ENCODE peak calls at places on chromosomes 6 and 20, in seven cellular contexts. E is stomach; X is iris pigment epithelial cell; T is Ammon's horn; G is breast epithelium; K is effector CD4-positive, alpha-beta T cell; S is SK-N-DZ. M is an unnamed sample.

GRCh38 chr6:122389704-122390103 is 9.7 kb upstream of the HSF2 start:
- DNase-seq in E (no peak), X (no peak), T (no peak), G (no peak), K (no peak), S (no peak), M (no peak)

GRCh38 chr6:108145639-108146038 is 20.2 kb upstream of the NR2E1 start:
- DNase-seq in E (no peak), X (no peak), T (no peak), G (no peak), K (no peak), S (no peak), M (no peak)

GRCh38 chr20:13148961-13149360 is 72.1 kb upstream of the ISM1 start:
- DNase-seq in E (no peak), X (no peak), T (no peak), G (no peak), K (no peak), S (no peak), M (no peak)

GRCh38 chr6:6230286-6230685 is 90.2 kb downstream of the F13A1 start:
- DNase-seq in E (peak; percentile 41), X (no peak), T (no peak), G (no peak), K (no peak), S (no peak), M (no peak)

GRCh38 chr6:123898669-123899068 is 95.0 kb downstream of the NKAIN2 start:
- DNase-seq in E (no peak), X (no peak), T (no peak), G (no peak), K (no peak), S (no peak), M (no peak)

GRCh38 chr6:15755555-15755954 is 92.7 kb upstream of the DTNBP1 start:
- DNase-seq in E (no peak), X (peak; percentile 68), T (no peak), G (no peak), K (no peak), S (no peak), M (no peak)

GRCh38 chr20:50271674-50272412 is 81.2 kb downstream of the CEBPB start:
- DNase-seq in E (no peak), X (no peak), T (peak; percentile 51), G (no peak), K (no peak), S (no peak), M (peak; percentile 57)

GRCh38 chr20:9128586-9128985 is 59.7 kb downstream of the PLCB4 start:
- DNase-seq in E (no peak), X (no peak), T (no peak), G (no peak), K (no peak), S (no peak), M (no peak)

GRCh38 chr6:14429396-14429795 is 311.8 kb downstream of the CD83 start:
- DNase-seq in E (no peak), X (no peak), T (no peak), G (no peak), K (no peak), S (no peak), M (no peak)

GRCh38 chr6:1613631-1614447 is 4.1 kb downstream of the FOXC1 start:
- DNase-seq in E (no peak), X (peak; percentile 80), T (no peak), G (no peak), K (no peak), S (peak; percentile 60), M (no peak)

GRCh38 chr6:43455034-43455747 is at the start of gene DLK2:
- DNase-seq in E (no peak), X (no peak), T (peak; percentile 22), G (no peak), K (peak; percentile 13), S (peak; percentile 59), M (no peak)

GRCh38 chr20:32912688-32913087 is 54.0 kb downstream of the EFCAB8 start:
- DNase-seq in E (no peak), X (no peak), T (no peak), G (no peak), K (no peak), S (no peak), M (no peak)

GRCh38 chr20:10217517-10218410 is 866 bp upstream of the SNAP25 start:
- DNase-seq in E (no peak), X (peak; percentile 88), T (peak; percentile 83), G (no peak), K (no peak), S (peak; percentile 89), M (no peak)

GRCh38 chr6:70059047-70059719 is 192.8 kb downstream of the COL19A1 start:
- DNase-seq in E (no peak), X (no peak), T (no peak), G (no peak), K (no peak), S (no peak), M (no peak)

GRCh38 chr6:44430322-44430721 is 42.8 kb downstream of the CDC5L start:
- DNase-seq in E (no peak), X (peak; percentile 80), T (no peak), G (no peak), K (no peak), S (no peak), M (no peak)

GRCh38 chr6:142377112-142377848 is 75.5 kb downstream of the ADGRG6 start:
- DNase-seq in E (peak; percentile 42), X (peak; percentile 64), T (no peak), G (no peak), K (no peak), S (peak; percentile 53), M (no peak)

GRCh38 chr6:6518627-6519026 is 69.9 kb upstream of the LY86 start:
- DNase-seq in E (no peak), X (no peak), T (no peak), G (no peak), K (no peak), S (no peak), M (no peak)

GRCh38 chr6:13454286-13455221 is 32.8 kb downstream of the GFOD1 start:
- DNase-seq in E (peak; percentile 32), X (peak; percentile 65), T (peak; percentile 89), G (no peak), K (peak; percentile 61), S (no peak), M (peak; percentile 36)

GRCh38 chr20:34316191-34316814 is 13.1 kb upstream of the AHCY start:
- DNase-seq in E (no peak), X (peak; percentile 83), T (no peak), G (no peak), K (no peak), S (no peak), M (no peak)

GRCh38 chr20:51661609-51662178 is 106.5 kb downstream of the ATP9A start:
- DNase-seq in E (no peak), X (peak; percentile 74), T (no peak), G (no peak), K (peak; percentile 3), S (no peak), M (no peak)

GRCh38 chr6:79946242-79946641 is 1.1 kb downstream of the ELOVL4 start:
- DNase-seq in E (no peak), X (peak; percentile 21), T (peak; percentile 37), G (no peak), K (no peak), S (peak; percentile 68), M (no peak)

GRCh38 chr6:121998631-121999030 is 400.8 kb upstream of the HSF2 start:
- DNase-seq in E (no peak), X (no peak), T (no peak), G (no peak), K (no peak), S (no peak), M (no peak)

GRCh38 chr6:55023231-55023630 is 151.1 kb upstream of the HCRTR2 start:
- DNase-seq in E (no peak), X (no peak), T (no peak), G (no peak), K (no peak), S (no peak), M (no peak)

GRCh38 chr6:133833905-133834304 is 55.0 kb upstream of the TCF21 start:
- DNase-seq in E (no peak), X (no peak), T (no peak), G (no peak), K (no peak), S (no peak), M (no peak)

GRCh38 chr6:107491059-107491609 is 1.2 kb downstream of the SOBP start:
- DNase-seq in E (peak; percentile 57), X (peak; percentile 16), T (peak; percentile 56), G (no peak), K (no peak), S (peak; percentile 57), M (peak; percentile 38)

GRCh38 chr6:145139451-145139850 is 595.9 kb downstream of the EPM2A start:
- DNase-seq in E (no peak), X (peak; percentile 33), T (no peak), G (no peak), K (no peak), S (peak; percentile 80), M (no peak)

GRCh38 chr20:12255571-12255970 is 337.9 kb downstream of the BTBD3 start:
- DNase-seq in E (no peak), X (no peak), T (peak; percentile 34), G (no peak), K (no peak), S (no peak), M (no peak)

GRCh38 chr20:3788685-3789155 is 2.2 kb upstream of the CENPB start:
- DNase-seq in E (no peak), X (no peak), T (no peak), G (no peak), K (no peak), S (no peak), M (no peak)

GRCh38 chr20:4370856-4371255 is 350.9 kb upstream of the PRND start:
- DNase-seq in E (no peak), X (no peak), T (no peak), G (no peak), K (no peak), S (no peak), M (no peak)